ENCODE peak calls at places on chromosomes 2 and 18, in four cellular contexts. A, V, R and E are unnamed samples.

GRCh38 chr2:54899576-54900200 is 150.6 kb downstream of the RTN4 start:
- DNase-seq in V (no peak), R (no peak), A (no peak), E (no peak)

GRCh38 chr2:32424739-32425138 is 67.9 kb downstream of the BIRC6 start:
- DNase-seq in V (no peak), A (no peak), R (no peak), E (no peak)

GRCh38 chr2:187206071-187206470 is 242.0 kb downstream of the CALCRL start:
- DNase-seq in V (no peak), A (no peak), R (no peak), E (no peak)

GRCh38 chr18:80175451-80176235 is 66.6 kb downstream of the ADNP2 start:
- DNase-seq in V (no peak), R (no peak), A (no peak), E (peak)

GRCh38 chr2:223056656-223057418 is 4.8 kb downstream of the KCNE4 start:
- DNase-seq in A (no peak), V (no peak), R (no peak), E (no peak)

GRCh38 chr2:204000446-204000845 is 63.9 kb downstream of the ICOS start:
- DNase-seq in V (peak), A (no peak), R (no peak), E (no peak)

GRCh38 chr2:111986116-111986900 is 68.8 kb upstream of the TMEM87B start:
- DNase-seq in V (no peak), R (no peak), A (no peak), E (no peak)

GRCh38 chr18:56278643-56279042 is 359.7 kb downstream of the TXNL1 start:
- DNase-seq in V (no peak), R (no peak), A (no peak), E (no peak)

GRCh38 chr2:152166633-152167032 is 8.9 kb downstream of the STAM2 start:
- DNase-seq in A (no peak), R (no peak), V (no peak), E (no peak)

GRCh38 chr2:111157071-111157661 is 36.5 kb downstream of the BCL2L11 start:
- DNase-seq in R (no peak), A (no peak), V (peak), E (no peak)

GRCh38 chr2:120893874-120894584 is 158.4 kb downstream of the GLI2 start:
- DNase-seq in A (no peak), V (no peak), R (peak), E (no peak)

GRCh38 chr2:133377021-133377481 is 191.2 kb downstream of the NCKAP5 start:
- DNase-seq in A (no peak), V (no peak), R (no peak), E (no peak)

GRCh38 chr2:191499874-191500565 is 177.9 kb upstream of the NABP1 start:
- DNase-seq in R (no peak), A (no peak), V (no peak), E (no peak)

GRCh38 chr18:3624546-3624817 is 174.5 kb downstream of the TGIF1 start:
- DNase-seq in A (no peak), R (no peak), V (no peak), E (no peak)

GRCh38 chr18:3626927-3627240 is 176.9 kb downstream of the TGIF1 start:
- DNase-seq in R (no peak), V (no peak), A (no peak), E (no peak)

GRCh38 chr18:3623769-3624545 is 174.0 kb downstream of the TGIF1 start:
- DNase-seq in R (peak), A (peak), V (no peak), E (no peak)

GRCh38 chr18:3625717-3626091 is 175.7 kb downstream of the TGIF1 start:
- DNase-seq in V (no peak), R (no peak), A (no peak), E (no peak)

DNA sequence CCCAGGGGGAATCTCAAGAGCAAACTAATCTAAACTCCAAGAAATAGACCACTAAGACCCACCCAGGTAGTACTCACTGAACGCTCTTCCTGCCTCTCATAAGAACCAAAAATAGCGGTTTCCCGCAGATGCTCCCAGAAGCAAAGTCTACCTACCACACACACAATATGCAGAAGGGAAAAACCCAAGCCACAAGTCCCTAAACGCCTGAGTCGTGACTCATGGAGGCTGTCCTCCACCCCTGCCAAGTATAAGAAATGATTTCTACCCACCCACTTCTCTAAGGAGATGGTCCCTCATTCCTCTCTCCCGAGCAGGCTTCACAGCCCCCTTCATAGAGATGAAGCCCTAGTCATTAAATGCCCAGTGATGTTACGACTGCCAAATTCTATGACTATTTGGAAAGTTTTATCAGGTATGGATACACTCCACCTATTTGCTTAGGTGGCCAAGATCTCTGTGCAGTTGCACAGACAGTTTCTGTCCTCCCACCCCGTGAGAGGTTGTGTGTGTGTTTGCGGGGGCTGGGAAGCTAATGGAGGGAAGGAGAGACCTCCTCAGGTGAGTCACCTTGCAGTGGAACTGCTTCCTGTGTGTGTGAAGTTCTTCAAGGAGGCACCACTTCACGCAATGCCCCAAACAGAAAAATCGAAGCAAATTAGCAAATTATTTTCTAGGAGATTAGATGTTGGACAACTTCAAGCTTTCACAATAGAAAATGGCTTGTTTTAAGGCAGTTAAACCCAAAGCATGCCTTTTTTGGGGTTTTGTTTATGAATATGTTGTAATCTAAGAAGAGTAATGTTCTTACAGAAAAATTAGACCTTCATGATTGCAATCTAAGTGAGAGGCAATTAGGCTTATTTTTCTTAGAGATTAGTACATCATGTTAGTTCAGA is 175.1 kb downstream of the TGIF1 start:
- DNase-seq in V (no peak), A (no peak), R (no peak), E (peak)
- H3K27ac ChIP-seq in V (peak), A (peak), R (peak), E (peak)

DNA sequence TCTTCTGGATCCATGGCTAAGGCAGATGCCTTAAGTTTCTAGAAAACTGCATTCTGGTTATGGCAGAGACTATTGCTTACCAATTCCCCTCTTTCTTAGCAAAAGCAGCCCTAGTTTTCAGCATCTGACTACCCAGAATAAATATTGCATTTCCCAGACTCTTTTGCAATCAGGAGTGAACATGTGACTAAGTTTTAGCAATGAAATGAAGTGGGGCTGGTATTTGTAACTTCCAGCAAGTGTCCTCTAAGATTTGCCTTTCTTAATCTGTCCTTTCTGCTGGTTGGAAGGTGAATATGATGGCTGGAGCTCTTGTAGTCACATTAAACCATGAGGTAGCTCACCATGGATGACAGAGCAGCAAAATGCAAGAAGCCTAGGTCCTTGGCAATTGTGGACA is 132.9 kb upstream of the PKDCC start:
- DNase-seq in V (no peak), R (no peak), A (no peak), E (no peak)
- H3K27ac ChIP-seq in V (no peak), R (no peak), A (peak), E (no peak)

GRCh38 chr2:30527411-30527810 is 80.4 kb downstream of the LCLAT1 start:
- DNase-seq in R (no peak), A (no peak), V (no peak), E (no peak)
- H3K27ac ChIP-seq in R (no peak), A (no peak), V (no peak), E (no peak)

DNA sequence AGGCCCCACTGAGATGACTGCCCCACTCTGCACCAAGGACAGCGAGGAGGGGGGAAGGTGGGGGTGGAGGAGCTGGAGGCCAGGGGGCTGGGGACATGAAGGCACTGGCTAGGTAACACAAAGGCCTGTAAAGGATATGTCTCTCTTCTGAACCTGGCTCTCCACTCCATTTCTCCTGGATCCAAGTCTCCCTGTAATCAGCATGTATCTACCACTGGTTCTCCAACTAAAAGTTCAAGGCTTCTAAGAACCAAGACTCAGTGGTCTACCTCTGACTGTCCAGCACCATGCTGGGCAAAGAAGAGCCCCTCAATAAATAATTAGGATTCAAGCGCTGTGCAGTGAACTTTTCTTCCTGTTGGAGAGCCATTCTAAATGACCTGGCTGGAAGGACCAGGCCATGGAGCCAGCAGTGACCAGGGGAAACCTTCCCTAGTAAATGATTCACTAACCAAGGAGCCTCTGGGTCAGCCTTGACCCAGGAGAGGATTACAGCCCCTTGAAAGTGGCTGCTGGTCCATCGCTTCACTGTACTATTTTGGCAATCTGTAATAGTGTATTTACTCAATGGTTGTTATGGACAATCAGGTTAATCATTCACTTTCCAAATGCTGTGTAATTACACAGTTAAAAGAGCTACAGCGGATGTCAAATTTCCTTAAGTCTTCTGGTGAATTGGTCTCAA is 73.2 kb downstream of the BCL11A start:
- DNase-seq in V (no peak), A (no peak), R (no peak), E (no peak)
- H3K27ac ChIP-seq in V (no peak), A (no peak), R (no peak), E (no peak)

DNA sequence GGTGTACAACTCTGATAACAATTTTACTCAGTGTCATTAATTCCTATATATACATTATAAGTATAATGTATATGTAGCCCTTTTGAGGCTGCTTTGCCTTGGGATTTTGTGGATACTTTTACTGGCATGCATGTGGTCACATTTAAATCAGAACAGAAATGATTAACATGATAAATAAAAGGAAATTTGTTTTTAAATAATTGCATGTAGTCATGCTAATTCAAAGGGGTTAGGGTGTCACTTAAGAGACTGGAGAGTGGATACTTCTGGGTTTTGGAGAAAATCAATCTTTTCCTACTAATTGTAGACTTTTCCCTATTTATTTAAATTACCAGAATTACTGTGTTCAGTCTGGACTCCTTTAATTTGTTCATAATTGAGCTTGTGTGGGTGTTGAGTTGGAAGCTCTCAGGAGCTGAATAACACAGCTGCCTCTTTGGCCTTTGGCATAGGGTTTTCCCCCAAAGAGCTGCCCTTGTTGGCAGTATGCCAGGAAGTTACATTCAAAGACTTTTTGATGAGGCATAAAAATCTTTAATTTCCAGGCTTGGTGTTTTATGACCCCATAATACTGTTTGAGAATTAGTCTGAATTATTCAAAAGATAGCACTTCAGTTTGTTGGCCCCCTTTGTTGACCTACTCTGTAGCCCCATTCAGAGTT is 484.7 kb upstream of the NRP2 start:
- DNase-seq in V (peak), R (no peak), A (no peak), E (no peak)
- H3K27ac ChIP-seq in V (no peak), R (no peak), A (peak), E (no peak)